ENCODE peak calls at places on chromosomes 16 and 17, in seven cellular contexts. A is transverse colon, K is SK-N-SH, M is GM12878, E is stomach, D is GM23338, V is upper lobe of left lung. F is an unnamed sample.

GRCh38 chr17:61469949-61470348 is 17.7 kb downstream of the TBX4 start:
- DNase-seq in A (no peak), K (no peak), M (no peak), E (no peak), D (no peak), V (no peak), F (no peak)

GRCh38 chr16:10465821-10466220 is 80.0 kb downstream of the ATF7IP2 start:
- DNase-seq in A (no peak), K (no peak), M (no peak), E (no peak), D (no peak), V (no peak), F (no peak)

GRCh38 chr16:11395949-11396240 is 50.6 kb downstream of the RMI2 start:
- DNase-seq in A (no peak), K (no peak), M (no peak), E (no peak), D (no peak), V (no peak), F (no peak)

GRCh38 chr17:2954898-2955445 is 108.4 kb downstream of the OR1D5 start:
- DNase-seq in A (no peak), K (no peak), M (no peak), E (peak; percentile 32), D (no peak), V (no peak), F (no peak)

GRCh38 chr17:32016231-32016630 is 9.0 kb downstream of the LRRC37B start:
- DNase-seq in A (no peak), K (no peak), M (no peak), E (no peak), D (no peak), V (no peak), F (no peak)

GRCh38 chr17:74453665-74454196 is 12.7 kb upstream of the CD300A start:
- DNase-seq in A (no peak), K (peak; percentile 99), M (no peak), E (peak; percentile 94), D (no peak), V (no peak), F (no peak)

GRCh38 chr16:1706386-1707192 is 594 bp downstream of the MAPK8IP3 start:
- DNase-seq in A (no peak), K (peak; percentile 74), M (no peak), E (no peak), D (peak; percentile 50), V (peak; percentile 89), F (no peak)

GRCh38 chr17:65121916-65122821 is 15.0 kb upstream of the RGS9 start:
- DNase-seq in A (peak; percentile 20), K (no peak), M (peak; percentile 42), E (no peak), D (no peak), V (no peak), F (no peak)

GRCh38 chr16:14579266-14579665 is 50.8 kb downstream of the PARN start:
- DNase-seq in A (no peak), K (no peak), M (no peak), E (peak; percentile 41), D (no peak), V (no peak), F (no peak)

GRCh38 chr16:58378401-58378800 is 13.9 kb upstream of the GINS3 start:
- DNase-seq in A (no peak), K (no peak), M (no peak), E (no peak), D (no peak), V (no peak), F (no peak)

GRCh38 chr16:12685806-12686205 is 117.9 kb downstream of the CPPED1 start:
- DNase-seq in A (no peak), K (no peak), M (no peak), E (no peak), D (no peak), V (no peak), F (no peak)

DNA sequence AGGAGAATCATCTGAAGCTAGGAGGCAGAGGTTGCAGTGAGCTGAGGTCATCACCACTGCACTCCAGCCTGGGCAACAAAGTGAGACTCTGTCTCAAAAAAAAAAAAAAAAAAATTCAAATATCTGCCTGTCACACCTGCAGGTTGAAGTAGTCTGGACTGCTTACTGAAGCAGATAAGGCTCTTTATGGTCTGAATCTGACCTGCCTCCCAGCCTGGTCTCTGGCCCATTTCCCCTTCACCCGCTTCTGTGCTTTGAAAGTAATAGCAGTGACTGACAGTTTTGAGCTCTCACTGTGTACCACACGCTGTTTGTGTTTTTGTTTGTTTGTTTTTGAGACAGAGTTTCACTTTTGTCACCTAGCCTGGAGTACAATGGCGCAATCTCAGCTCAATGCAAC is 5.8 kb downstream of the SEZ6L2 start:
- DNase-seq in A (no peak), K (no peak), M (no peak), E (no peak), D (no peak), V (no peak), F (no peak)
- TF ChIP-seq POLR2AphosphoS5 in A (no peak), K (no peak), M (no peak), E (no peak), D (no peak), V (no peak), F (no peak)

DNA sequence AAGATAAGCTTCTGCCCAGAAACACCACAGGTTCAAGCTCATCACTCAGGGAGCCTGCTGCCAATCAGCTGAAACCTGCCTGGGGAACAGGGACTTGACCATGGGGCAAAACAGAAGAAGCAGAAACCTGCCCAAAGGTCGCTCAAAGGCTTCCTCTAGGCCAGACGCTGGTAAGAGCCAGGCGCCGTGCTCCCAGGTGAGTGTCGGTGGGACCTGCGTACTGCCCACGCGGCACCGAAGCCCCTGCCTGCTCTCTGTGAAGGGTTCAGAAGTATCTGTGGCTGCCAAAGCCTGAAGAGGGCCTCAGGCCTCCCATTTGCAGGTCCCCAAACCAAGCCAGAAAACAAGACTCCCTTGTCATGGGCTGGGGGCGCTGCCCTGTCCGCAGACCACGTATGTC is 10.4 kb downstream of the SGSH start:
- DNase-seq in A (no peak), K (no peak), M (no peak), E (no peak), D (no peak), V (no peak), F (no peak)
- H3K27ac ChIP-seq in A (no peak overlapping the region), K (no peak overlapping the region), M (no peak overlapping the region), E (no peak overlapping the region), D (no peak overlapping the region), V (no peak overlapping the region), F (no peak overlapping the region)

GRCh38 chr17:1730345-1731193 is 6.1 kb downstream of the WDR81 start:
- DNase-seq in A (peak; percentile 67), K (peak; percentile 48), M (no peak), E (peak; percentile 61), D (no peak), V (peak; percentile 93), F (peak; percentile 81)
- TF ChIP-seq POLR2AphosphoS5 in A (peak; percentile 47), K (no peak), M (no peak), E (peak; percentile 20), D (no peak), V (no peak), F (peak; percentile 89)

GRCh38 chr16:69523571-69523970 is 42.2 kb upstream of the NFAT5 start:
- DNase-seq in A (peak; percentile 84), K (no peak), M (no peak), E (no peak), D (no peak), V (no peak), F (no peak)
- H3K27ac ChIP-seq in A (peak overlapping the region; percentile 70), K (no peak overlapping the region), M (no peak overlapping the region), E (no peak overlapping the region), D (no peak overlapping the region), V (no peak overlapping the region), F (no peak overlapping the region)

GRCh38 chr17:12313786-12314185 is 293.1 kb downstream of the MAP2K4 start:
- DNase-seq in A (no peak), K (no peak), M (no peak), E (no peak), D (no peak), V (no peak), F (no peak)
- TF ChIP-seq POLR2AphosphoS5 in A (no peak), K (no peak), M (no peak), E (no peak), D (no peak), V (no peak), F (no peak)

F was measured in prostate gland.